ENCODE peak calls at places on chromosomes 11 and 22, in four cellular contexts. One of them, this sample, is unnamed.
A peak's percentile ranks its signal among the peaks of the same experiment; 100 is the strongest.

GRCh38 chr11:75481602-75482309 is 44.0 kb downstream of the GDPD5 start:
- DNase-seq in body of pancreas: no peak
- DNase-seq in fibroblast of villous mesenchyme: no peak
- DNase-seq in activated B cell treated with CpG ODN at 0.5 μM for 24 hours: no peak
- DNase-seq in this sample: no peak

GRCh38 chr11:2689551-2690260 is 10.1 kb downstream of the KCNQ1OT1 start:
- DNase-seq in body of pancreas: peak; percentile 13
- DNase-seq in fibroblast of villous mesenchyme: no peak
- DNase-seq in activated B cell treated with CpG ODN at 0.5 μM for 24 hours: no peak
- DNase-seq in this sample: no peak

GRCh38 chr11:17381156-17381555 is 7.3 kb downstream of the KCNJ11 start:
- DNase-seq in body of pancreas: no peak
- DNase-seq in fibroblast of villous mesenchyme: no peak
- DNase-seq in activated B cell treated with CpG ODN at 0.5 μM for 24 hours: no peak
- DNase-seq in this sample: no peak

GRCh38 chr11:66112640-66113098 is 42.6 kb downstream of the PACS1 start:
- DNase-seq in body of pancreas: peak; percentile 16
- DNase-seq in fibroblast of villous mesenchyme: peak; percentile 80
- DNase-seq in activated B cell treated with CpG ODN at 0.5 μM for 24 hours: no peak
- DNase-seq in this sample: no peak

GRCh38 chr22:27372969-27373670 is 428.4 kb downstream of the MN1 start:
- DNase-seq in body of pancreas: peak; percentile 95
- DNase-seq in fibroblast of villous mesenchyme: no peak
- DNase-seq in activated B cell treated with CpG ODN at 0.5 μM for 24 hours: no peak
- DNase-seq in this sample: no peak

GRCh38 chr11:46299425-46300067 is 22.1 kb downstream of the CREB3L1 start:
- DNase-seq in body of pancreas: no peak
- DNase-seq in fibroblast of villous mesenchyme: peak; percentile 54
- DNase-seq in activated B cell treated with CpG ODN at 0.5 μM for 24 hours: no peak
- DNase-seq in this sample: no peak

GRCh38 chr11:113014731-113015455 is 53.7 kb downstream of the NCAM1 start:
- DNase-seq in body of pancreas: peak; percentile 34
- DNase-seq in fibroblast of villous mesenchyme: peak; percentile 19
- DNase-seq in activated B cell treated with CpG ODN at 0.5 μM for 24 hours: no peak
- DNase-seq in this sample: no peak

GRCh38 chr22:42908082-42908746 is 51.1 kb upstream of the ARFGAP3 start:
- DNase-seq in body of pancreas: no peak
- DNase-seq in fibroblast of villous mesenchyme: no peak
- DNase-seq in activated B cell treated with CpG ODN at 0.5 μM for 24 hours: no peak
- DNase-seq in this sample: no peak

GRCh38 chr11:1922411-1923113 is 3.1 kb downstream of the TNNT3 start:
- DNase-seq in body of pancreas: no peak
- DNase-seq in fibroblast of villous mesenchyme: no peak
- DNase-seq in activated B cell treated with CpG ODN at 0.5 μM for 24 hours: no peak
- DNase-seq in this sample: no peak

GRCh38 chr11:102843474-102843873 is at the start of gene MMP3:
- DNase-seq in body of pancreas: no peak
- DNase-seq in fibroblast of villous mesenchyme: no peak
- DNase-seq in activated B cell treated with CpG ODN at 0.5 μM for 24 hours: no peak
- DNase-seq in this sample: no peak

GRCh38 chr11:127998421-127998820 is 588.9 kb downstream of the ETS1 start:
- DNase-seq in body of pancreas: no peak
- DNase-seq in fibroblast of villous mesenchyme: no peak
- DNase-seq in activated B cell treated with CpG ODN at 0.5 μM for 24 hours: no peak
- DNase-seq in this sample: no peak

GRCh38 chr11:1153951-1154487 is 3.7 kb upstream of the MUC5AC start:
- DNase-seq in body of pancreas: peak; percentile 27
- DNase-seq in fibroblast of villous mesenchyme: peak; percentile 81
- DNase-seq in activated B cell treated with CpG ODN at 0.5 μM for 24 hours: peak; percentile 14
- DNase-seq in this sample: peak; percentile 11

GRCh38 chr11:3135491-3136440 is 29.3 kb downstream of the OSBPL5 start:
- DNase-seq in body of pancreas: peak; percentile 5
- DNase-seq in fibroblast of villous mesenchyme: no peak
- DNase-seq in activated B cell treated with CpG ODN at 0.5 μM for 24 hours: no peak
- DNase-seq in this sample: no peak

DNA sequence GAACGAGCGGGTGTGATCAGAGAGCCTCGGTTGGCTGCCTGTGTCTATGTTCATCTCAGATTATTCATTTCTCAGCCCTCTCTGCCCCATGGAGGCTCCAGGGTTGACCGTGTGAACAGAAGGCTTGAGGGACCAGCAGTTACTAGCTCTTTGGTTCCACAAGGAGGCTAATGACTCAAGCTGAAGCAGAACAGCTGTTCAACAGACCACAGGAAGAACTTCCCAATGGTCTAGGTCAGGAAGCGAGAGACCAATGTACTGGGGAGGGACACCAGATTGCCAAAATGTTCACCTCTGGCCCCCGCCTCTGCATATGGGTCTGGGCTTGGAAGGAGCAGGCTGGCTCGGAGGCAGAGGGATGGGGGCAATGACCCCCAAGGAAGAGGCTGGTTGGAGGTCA is 14.7 kb upstream of the PDE2A start:
- DNase-seq in body of pancreas: no peak
- DNase-seq in fibroblast of villous mesenchyme: no peak
- DNase-seq in activated B cell treated with CpG ODN at 0.5 μM for 24 hours: no peak
- DNase-seq in this sample: no peak
- TF ChIP-seq CTCF in body of pancreas: no peak
- TF ChIP-seq CTCF in fibroblast of villous mesenchyme: no peak
- TF ChIP-seq CTCF in activated B cell treated with CpG ODN at 0.5 μM for 24 hours: no peak
- TF ChIP-seq CTCF in this sample: no peak

DNA sequence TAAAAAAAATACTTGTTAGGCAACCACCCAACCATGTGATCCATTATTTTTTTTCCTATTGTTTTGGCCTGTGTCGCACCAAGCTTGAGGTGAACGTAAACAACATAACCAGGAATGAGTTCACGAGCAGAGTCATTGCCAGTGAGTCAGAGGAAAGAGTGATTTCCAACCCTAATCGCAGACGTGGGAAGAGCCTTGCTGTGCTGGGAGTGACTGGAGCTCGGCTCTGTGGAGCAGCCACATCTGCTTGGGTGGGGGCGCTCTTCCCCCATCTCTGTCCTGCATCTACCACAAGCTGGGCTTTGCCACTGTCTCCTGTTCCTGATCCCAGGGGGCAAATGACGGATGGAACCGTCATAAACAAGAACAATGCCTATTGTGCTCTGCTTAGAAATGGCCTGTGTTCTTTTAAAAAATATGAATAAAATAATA is 210.0 kb downstream of the KIRREL3 start:
- DNase-seq in body of pancreas: no peak
- DNase-seq in fibroblast of villous mesenchyme: peak; percentile 83
- DNase-seq in activated B cell treated with CpG ODN at 0.5 μM for 24 hours: no peak
- DNase-seq in this sample: no peak
- TF ChIP-seq CTCF in body of pancreas: no peak
- TF ChIP-seq CTCF in fibroblast of villous mesenchyme: peak; percentile 5
- TF ChIP-seq CTCF in activated B cell treated with CpG ODN at 0.5 μM for 24 hours: no peak
- TF ChIP-seq CTCF in this sample: no peak

DNA sequence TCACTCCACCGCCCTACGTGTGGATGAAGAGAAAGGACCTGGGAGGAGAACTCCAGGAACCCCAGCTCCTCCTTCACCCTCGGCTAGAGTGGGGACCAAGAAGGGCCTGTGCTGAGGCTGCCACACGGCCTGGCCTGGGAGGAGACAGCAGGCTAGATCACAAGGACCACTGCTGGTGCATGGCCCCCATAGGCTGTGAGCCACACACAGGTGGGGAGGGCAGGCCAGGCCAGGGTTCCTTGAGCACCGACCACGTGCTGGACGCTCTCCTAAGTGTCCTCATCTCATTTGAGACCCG is 1392.4 kb downstream of the TBC1D22A start:
- DNase-seq in body of pancreas: no peak
- DNase-seq in fibroblast of villous mesenchyme: no peak
- DNase-seq in activated B cell treated with CpG ODN at 0.5 μM for 24 hours: no peak
- DNase-seq in this sample: no peak
- TF ChIP-seq CTCF in body of pancreas: no peak
- TF ChIP-seq CTCF in fibroblast of villous mesenchyme: no peak
- TF ChIP-seq CTCF in activated B cell treated with CpG ODN at 0.5 μM for 24 hours: no peak
- TF ChIP-seq CTCF in this sample: no peak

DNA sequence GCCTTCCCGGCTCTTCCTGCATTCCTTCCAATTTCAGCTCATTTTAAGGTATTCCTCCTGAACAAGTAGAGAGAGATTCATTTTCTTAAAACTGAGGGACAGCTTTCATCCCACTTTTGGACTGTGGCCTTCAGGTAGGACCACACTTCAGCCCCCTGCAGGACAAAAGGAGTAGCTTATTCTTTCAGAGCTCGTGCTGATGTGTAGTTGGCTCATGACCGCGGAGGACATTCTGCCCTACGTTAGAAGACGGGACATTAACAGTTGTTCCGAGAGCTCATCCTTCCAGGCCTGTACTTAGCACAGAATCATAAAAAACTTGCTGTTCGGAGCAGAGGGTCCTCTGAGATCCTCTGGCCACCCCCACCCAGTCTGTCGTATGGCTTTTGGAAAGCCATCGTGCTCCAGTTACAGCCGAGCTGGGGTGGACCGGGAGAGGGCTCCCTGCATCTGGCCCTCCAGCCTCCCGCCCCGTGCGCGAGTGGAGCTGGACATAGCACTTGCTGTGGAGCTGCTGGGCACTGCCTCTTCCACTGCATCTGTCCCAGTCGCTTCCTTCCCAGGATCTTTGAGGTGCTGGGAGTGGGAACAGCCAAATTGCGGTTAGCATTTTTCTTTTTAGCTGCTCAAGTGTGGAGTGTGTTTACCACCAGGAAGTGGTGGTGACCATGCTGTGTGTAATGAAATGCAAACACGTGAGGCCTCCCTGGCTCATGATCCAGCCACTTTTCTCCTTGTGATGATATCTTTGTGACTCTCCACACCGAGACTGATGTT is 250.3 kb downstream of the TBC1D22A start:
- DNase-seq in body of pancreas: no peak
- DNase-seq in fibroblast of villous mesenchyme: peak; percentile 28
- DNase-seq in activated B cell treated with CpG ODN at 0.5 μM for 24 hours: no peak
- DNase-seq in this sample: no peak
- TF ChIP-seq CTCF in body of pancreas: no peak
- TF ChIP-seq CTCF in fibroblast of villous mesenchyme: peak; percentile 25
- TF ChIP-seq CTCF in activated B cell treated with CpG ODN at 0.5 μM for 24 hours: no peak
- TF ChIP-seq CTCF in this sample: no peak

GRCh38 chr11:26102325-26102724 is 229.6 kb upstream of the ANO3 start:
- DNase-seq in body of pancreas: no peak
- DNase-seq in fibroblast of villous mesenchyme: no peak
- DNase-seq in activated B cell treated with CpG ODN at 0.5 μM for 24 hours: no peak
- DNase-seq in this sample: no peak

GRCh38 chr11:26109658-26110393 is 222.1 kb upstream of the ANO3 start:
- DNase-seq in body of pancreas: no peak
- DNase-seq in fibroblast of villous mesenchyme: peak; percentile 44
- DNase-seq in activated B cell treated with CpG ODN at 0.5 μM for 24 hours: no peak
- DNase-seq in this sample: no peak

GRCh38 chr11:26105762-26106423 is 226.0 kb upstream of the ANO3 start:
- DNase-seq in body of pancreas: no peak
- DNase-seq in fibroblast of villous mesenchyme: no peak
- DNase-seq in activated B cell treated with CpG ODN at 0.5 μM for 24 hours: no peak
- DNase-seq in this sample: no peak

GRCh38 chr11:26112190-26112715 is 219.7 kb upstream of the ANO3 start:
- DNase-seq in body of pancreas: no peak
- DNase-seq in fibroblast of villous mesenchyme: no peak
- DNase-seq in activated B cell treated with CpG ODN at 0.5 μM for 24 hours: no peak
- DNase-seq in this sample: no peak

GRCh38 chr11:26106713-26107112 is 225.2 kb upstream of the ANO3 start:
- DNase-seq in body of pancreas: no peak
- DNase-seq in fibroblast of villous mesenchyme: no peak
- DNase-seq in activated B cell treated with CpG ODN at 0.5 μM for 24 hours: no peak
- DNase-seq in this sample: no peak
- TF ChIP-seq CTCF in body of pancreas: no peak
- TF ChIP-seq CTCF in fibroblast of villous mesenchyme: no peak
- TF ChIP-seq CTCF in activated B cell treated with CpG ODN at 0.5 μM for 24 hours: no peak
- TF ChIP-seq CTCF in this sample: no peak

This sample was measured in natural killer cell.